ENCODE peak calls at places on chromosomes 5 and 9, in seven cellular contexts. P is H1, X is fibroblast of lung, Q is mammary epithelial cell, T is HepG2, W is GM23338, L is neural progenitor cell. I is an unnamed sample.

GRCh38 chr9:92986175-92987110 is 39.1 kb downstream of the FGD3 start:
- DNase-seq in P (no peak), T (no peak), Q (no peak), W (peak), X (peak), L (no peak), I (peak)

GRCh38 chr5:94690778-94691177 is 72.3 kb downstream of the SLF1 start:
- DNase-seq in W (no peak), P (no peak), X (peak), Q (no peak), L (no peak), T (no peak), I (no peak)

GRCh38 chr5:21931076-21931475 is 922.1 kb downstream of the CDH12 start:
- DNase-seq in X (peak), Q (no peak), L (no peak), P (no peak), W (no peak), T (no peak), I (no peak)

GRCh38 chr5:134555889-134556311 is 30.4 kb downstream of the JADE2 start:
- DNase-seq in X (peak), P (peak), W (peak), L (peak), Q (peak), T (peak), I (peak)

GRCh38 chr9:127977877-127978647 is 2.7 kb downstream of the EEIG1 start:
- DNase-seq in X (peak), P (no peak), T (no peak), W (peak), L (peak), Q (peak), I (peak)

GRCh38 chr5:68315679-68316271 is 100.2 kb downstream of the PIK3R1 start:
- DNase-seq in T (no peak), X (no peak), W (no peak), Q (peak), P (no peak), L (no peak), I (no peak)

GRCh38 chr5:36655171-36655570 is 48.8 kb downstream of the SLC1A3 start:
- DNase-seq in W (peak), Q (no peak), X (peak), P (no peak), L (peak), T (no peak), I (peak)

GRCh38 chr5:6583049-6583880 is 49.6 kb downstream of the NSUN2 start:
- DNase-seq in X (peak), W (peak), L (peak), Q (no peak), P (peak), T (no peak), I (peak)

GRCh38 chr5:95718738-95719137 is 12.4 kb upstream of the RHOBTB3 start:
- DNase-seq in L (no peak), X (no peak), P (no peak), T (no peak), Q (no peak), W (no peak), I (no peak)

GRCh38 chr9:124259273-124260078 is 1.7 kb downstream of the NEK6 start:
- DNase-seq in T (peak), X (peak), Q (peak), L (peak), P (no peak), W (no peak), I (peak)

GRCh38 chr5:40381676-40382363 is 297.9 kb upstream of the PTGER4 start:
- DNase-seq in P (no peak), Q (peak), T (no peak), X (peak), L (no peak), W (no peak), I (peak)

GRCh38 chr5:111367081-111367480 is 142.9 kb downstream of the CAMK4 start:
- DNase-seq in L (no peak), X (no peak), P (no peak), Q (peak), T (no peak), W (no peak), I (no peak)

GRCh38 chr5:150663936-150664335 is 2.9 kb downstream of the MYOZ3 start:
- DNase-seq in W (no peak), P (no peak), Q (peak), T (no peak), L (no peak), X (no peak), I (peak)

GRCh38 chr5:151758141-151758429 is 346 bp downstream of the ATOX1 start:
- DNase-seq in L (no peak), Q (no peak), T (no peak), W (no peak), P (no peak), X (no peak), I (no peak)

GRCh38 chr5:174571662-174572397 is 152.6 kb upstream of the MSX2 start:
- DNase-seq in L (peak), P (no peak), Q (peak), T (peak), W (peak), X (peak), I (peak)

GRCh38 chr5:80975065-80975464 is 14.9 kb downstream of the RASGRF2 start:
- DNase-seq in L (no peak), W (no peak), T (peak), X (peak), P (no peak), Q (no peak), I (no peak)

GRCh38 chr5:174229640-174230350 is 184.3 kb downstream of the NSG2 start:
- DNase-seq in Q (peak), L (no peak), W (no peak), T (no peak), P (no peak), X (peak), I (peak)

GRCh38 chr5:72693546-72693945 is 122.9 kb upstream of the TNPO1 start:
- DNase-seq in W (no peak), T (no peak), P (no peak), Q (no peak), X (no peak), L (no peak), I (no peak)

GRCh38 chr5:159061186-159061796 is 38.4 kb downstream of the EBF1 start:
- DNase-seq in Q (no peak), T (no peak), X (peak), P (no peak), L (peak), W (no peak), I (peak)

GRCh38 chr9:127877566-127877998 is at the start of gene AK1:
- DNase-seq in P (peak), L (peak), X (peak), Q (peak), T (no peak), W (peak), I (peak)

GRCh38 chr5:59542841-59543825 is 350.4 kb downstream of the PDE4D start:
- DNase-seq in T (no peak), W (no peak), X (peak), Q (no peak), P (no peak), L (peak), I (no peak)

GRCh38 chr5:122907238-122907637 is 61.8 kb downstream of the SNX24 start:
- DNase-seq in T (no peak), P (no peak), Q (peak), W (peak), L (no peak), X (no peak), I (peak)

GRCh38 chr5:1268666-1269065 is 26.2 kb downstream of the TERT start:
- DNase-seq in Q (peak), T (no peak), W (no peak), L (no peak), X (no peak), P (no peak), I (no peak)

GRCh38 chr9:33288828-33289483 is 1.4 kb upstream of the NFX1 start:
- DNase-seq in X (no peak), W (no peak), T (no peak), Q (no peak), P (no peak), L (no peak), I (no peak)

GRCh38 chr5:76808142-76808691 is 10.6 kb upstream of the F2RL1 start:
- DNase-seq in T (no peak), Q (no peak), W (peak), X (no peak), P (peak), L (peak), I (no peak)

GRCh38 chr9:3989915-3990314 is 310.0 kb downstream of the GLIS3 start:
- DNase-seq in T (no peak), X (no peak), P (no peak), L (no peak), Q (no peak), W (no peak), I (no peak)
- H2AFZ ChIP-seq in T (no peak), X (no peak), P (no peak), L (no peak), Q (no peak), W (no peak), I (no peak)

DNA sequence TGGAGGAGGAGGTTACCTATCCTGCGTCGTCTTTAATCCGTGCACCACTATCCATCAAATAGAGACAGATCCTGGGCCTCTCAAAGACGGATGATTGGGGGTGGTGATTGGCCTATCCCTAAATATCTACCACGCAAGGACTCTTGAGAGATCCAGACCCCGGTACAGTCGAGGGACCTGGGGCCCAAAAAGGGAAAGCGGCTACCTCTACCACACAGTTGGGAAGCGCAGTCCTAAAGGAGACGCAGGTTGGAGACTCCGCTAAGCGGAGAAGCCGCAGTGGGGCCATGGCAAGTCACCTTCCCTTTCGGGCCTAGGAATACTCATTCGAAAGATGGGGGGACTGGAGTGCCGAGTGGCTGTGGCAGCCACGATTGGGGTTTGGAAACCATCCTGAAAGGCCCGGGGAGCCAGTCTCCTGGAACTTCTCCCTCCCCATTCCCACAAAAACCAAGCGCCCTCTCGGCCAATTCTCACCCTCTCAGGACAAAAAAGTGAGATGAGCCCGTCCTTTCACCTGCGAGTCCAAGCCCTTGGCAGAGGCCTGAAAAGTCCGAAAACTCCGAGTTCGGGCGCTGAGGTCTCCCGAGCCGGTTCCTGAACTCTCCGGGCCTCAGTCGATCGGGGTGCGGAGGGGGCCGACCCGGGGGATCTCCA is 499 bp upstream of the FOXE1 start:
- DNase-seq in T (no peak), L (peak), X (no peak), W (peak), Q (no peak), P (no peak), I (no peak)
- TF ChIP-seq EZH2 in T (no peak), L (peak), X (peak), W (peak), Q (peak), P (peak), I (peak)

GRCh38 chr9:113650207-113651131 is 186.9 kb downstream of the RGS3 start:
- DNase-seq in X (peak), W (peak), Q (peak), T (peak), L (no peak), P (no peak), I (peak)
- H2AFZ ChIP-seq in X (no peak), W (peak), Q (no peak), T (no peak), L (peak), P (peak), I (peak)

DNA sequence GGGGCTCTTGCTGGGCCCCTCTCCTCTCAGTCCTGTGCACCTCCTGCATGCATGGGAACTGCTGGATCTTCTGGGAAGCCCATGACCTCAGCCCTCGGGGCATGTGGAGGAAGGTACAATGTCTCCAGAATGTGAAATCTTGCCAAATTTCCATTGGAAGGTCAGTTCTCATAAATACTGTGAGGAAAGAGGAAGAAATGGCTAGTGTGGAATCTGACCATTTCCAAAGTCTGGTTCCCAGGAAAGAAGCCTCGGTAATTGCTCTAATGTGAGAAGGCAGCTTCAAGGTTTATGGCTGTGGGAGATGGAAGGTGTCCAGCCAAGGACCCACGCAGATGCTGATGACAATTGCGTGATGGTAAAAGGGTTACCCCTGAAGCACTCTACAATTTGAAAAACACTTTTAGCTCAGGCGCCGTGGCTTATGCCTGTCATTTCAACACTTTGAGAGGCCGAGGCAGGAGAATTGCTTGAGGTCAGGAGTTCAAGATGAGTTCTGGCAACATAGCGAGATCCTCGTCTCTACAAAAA is 8.1 kb upstream of the IL17B start:
- DNase-seq in X (peak), T (no peak), P (no peak), W (no peak), L (no peak), Q (no peak), I (peak)
- TF ChIP-seq EZH2 in X (no peak), T (no peak), P (no peak), W (no peak), L (no peak), Q (no peak), I (no peak)

GRCh38 chr5:138077064-138077696 is 6.7 kb upstream of the WNT8A start:
- DNase-seq in L (peak), Q (peak), W (peak), P (peak), X (peak), T (peak), I (peak)
- H2AFZ ChIP-seq in L (peak), Q (no peak), W (no peak), P (peak), X (no peak), T (no peak), I (peak)

DNA sequence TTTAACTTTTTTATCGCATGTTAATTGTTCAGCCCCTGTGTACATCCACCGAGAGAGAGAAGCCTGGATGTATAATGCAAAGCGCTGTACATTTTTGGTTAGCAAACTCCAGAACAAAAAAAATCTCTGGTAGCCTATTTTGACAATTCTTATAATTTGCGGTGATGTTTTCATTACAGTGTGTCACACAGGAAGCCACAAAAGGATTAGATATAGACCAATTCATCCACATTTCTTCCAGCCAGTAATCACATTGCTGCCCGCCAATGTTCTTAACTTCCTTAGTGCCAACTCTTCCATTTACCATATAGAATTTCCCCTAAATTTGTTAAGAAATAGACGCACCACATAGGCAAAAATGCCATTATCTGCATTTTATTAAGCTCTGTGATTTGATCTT is 435.6 kb downstream of the EFNA5 start:
- DNase-seq in W (no peak), L (no peak), X (no peak), P (no peak), Q (no peak), T (no peak), I (no peak)
- TF ChIP-seq EZH2 in W (no peak), L (no peak), X (no peak), P (no peak), Q (no peak), T (no peak), I (no peak)